ENCODE peak calls at places on chromosomes 13 and 19, in six cellular contexts. X is GM12878, R is GM12891, F is H1, S is K562, V is HepG2. M is an unnamed sample.

GRCh38 chr19:43774103-43774939 is 6.5 kb downstream of the KCNN4 start:
- DNase-seq in X (no peak), R (no peak), V (peak; percentile 63), S (peak; percentile 96), F (peak; percentile 84), M (no peak)

GRCh38 chr13:30877335-30877734 is 28.7 kb upstream of the MEDAG start:
- DNase-seq in F (no peak), R (no peak), V (no peak), S (no peak), X (no peak), M (no peak)

GRCh38 chr13:38399540-38399939 is 49.9 kb downstream of the UFM1 start:
- DNase-seq in S (no peak), V (no peak), F (no peak), X (no peak), R (no peak), M (no peak)

GRCh38 chr13:113400621-113401451 is 36.9 kb upstream of the GRTP1 start:
- DNase-seq in X (no peak), V (no peak), S (no peak), R (no peak), F (no peak), M (no peak)

GRCh38 chr19:4732680-4733114 is 9.1 kb upstream of the DPP9 start:
- DNase-seq in V (peak; percentile 63), F (peak; percentile 66), S (peak; percentile 71), R (peak; percentile 73), X (no peak), M (peak; percentile 65)

GRCh38 chr19:7772752-7773291 is 9.8 kb downstream of the CLEC4M start:
- DNase-seq in S (no peak), X (peak; percentile 68), V (no peak), F (no peak), R (no peak), M (no peak)

GRCh38 chr13:20359335-20359734 is 127.2 kb upstream of the GJB6 start:
- DNase-seq in V (peak; percentile 32), R (no peak), S (no peak), F (no peak), X (no peak), M (no peak)

GRCh38 chr13:113176292-113176691 is 17.8 kb downstream of the PROZ start:
- DNase-seq in X (no peak), S (no peak), V (no peak), R (no peak), F (no peak), M (no peak)

GRCh38 chr13:31638577-31638976 is 100.7 kb upstream of the RXFP2 start:
- DNase-seq in R (no peak), V (no peak), S (no peak), X (no peak), F (no peak), M (no peak)

GRCh38 chr13:114081761-114082681 is 50.4 kb downstream of the RASA3 start:
- DNase-seq in S (no peak), V (no peak), R (no peak), F (no peak), X (no peak), M (no peak)

GRCh38 chr19:41706741-41707501 is 1.5 kb upstream of the CEACAM5 start:
- DNase-seq in V (peak; percentile 64), F (peak; percentile 73), X (peak; percentile 3), S (peak; percentile 94), R (peak; percentile 82), M (peak; percentile 78)

GRCh38 chr13:27405521-27406134 is 18.8 kb upstream of the GTF3A start:
- DNase-seq in V (no peak), S (peak; percentile 17), X (no peak), F (no peak), R (no peak), M (no peak)

GRCh38 chr13:72181661-72182060 is 314.7 kb upstream of the DACH1 start:
- DNase-seq in S (no peak), V (no peak), X (no peak), F (no peak), R (no peak), M (no peak)

GRCh38 chr19:35153701-35154534 is 617 bp upstream of the FXYD5 start:
- DNase-seq in X (no peak), V (no peak), S (peak; percentile 78), F (peak; percentile 84), R (peak; percentile 80), M (peak; percentile 80)
- TF ChIP-seq TAF1 in X (no peak), V (no peak), S (no peak), F (no peak), R (no peak), M (no peak)

GRCh38 chr19:10566658-10567410 is 1.0 kb upstream of the KRI1 start:
- DNase-seq in X (peak; percentile 82), F (no peak), S (no peak), R (no peak), V (no peak), M (no peak)

GRCh38 chr19:10566408-10566657 is 523 bp upstream of the KRI1 start:
- DNase-seq in S (no peak), R (no peak), V (no peak), X (no peak), F (no peak), M (no peak)

GRCh38 chr19:10568444-10568825 is 344 bp downstream of the CDKN2D start:
- DNase-seq in F (peak; percentile 86), V (no peak), X (no peak), R (no peak), S (no peak), M (no peak)

GRCh38 chr19:10567696-10568443 is 909 bp downstream of the CDKN2D start:
- DNase-seq in V (no peak), F (no peak), X (no peak), S (no peak), R (no peak), M (no peak)

DNA sequence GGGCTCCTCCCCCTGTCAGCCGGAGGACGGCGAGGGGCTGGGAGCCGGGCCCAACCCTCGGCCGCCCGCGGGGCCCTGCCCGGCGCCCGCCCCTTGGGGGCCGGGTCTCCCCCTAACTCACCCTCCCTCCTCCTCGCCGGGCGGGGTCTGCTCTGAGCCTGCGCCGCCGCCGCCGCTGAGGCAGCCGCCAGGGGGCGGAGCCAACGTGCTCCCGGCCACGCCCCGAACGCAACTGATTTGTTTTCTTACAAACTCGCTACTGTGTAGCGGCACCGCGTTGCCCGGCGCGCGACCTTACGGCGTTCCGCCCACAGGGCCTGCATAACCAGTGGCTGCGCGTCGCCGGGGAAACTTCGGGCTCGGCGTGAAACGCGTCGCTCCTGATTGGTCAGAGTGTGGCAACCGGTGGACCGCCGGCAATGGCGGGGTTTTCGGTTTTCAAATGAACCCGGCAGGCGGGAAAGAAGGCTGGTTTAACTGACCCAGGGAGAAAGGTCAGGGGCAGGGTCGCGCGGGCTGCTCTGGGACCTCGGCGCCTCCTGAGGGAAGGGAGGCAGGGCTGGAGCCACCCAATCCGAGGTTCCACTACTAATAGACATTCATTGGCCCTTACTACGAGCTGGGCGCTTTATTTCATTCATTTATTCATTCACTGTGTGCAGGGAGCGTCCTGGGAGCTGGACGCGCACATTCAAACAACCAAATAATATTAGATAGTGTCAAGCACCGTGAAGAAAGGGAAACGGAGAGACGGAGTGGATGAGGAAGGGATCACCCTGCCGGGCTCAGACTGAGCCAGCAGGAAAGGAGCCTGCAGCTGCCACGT is at the start of gene CDKN2D:
- DNase-seq in F (peak; percentile 99), S (peak; percentile 91), X (peak; percentile 95), R (peak; percentile 90), V (peak; percentile 98), M (peak; percentile 91)
- TF ChIP-seq POLR2A in F (peak; percentile 64), S (peak; percentile 84), X (peak; percentile 76), R (no peak), V (peak; percentile 71), M (peak; percentile 50)

GRCh38 chr13:36329355-36329754 is 16.8 kb downstream of the SPART start:
- DNase-seq in F (no peak), R (no peak), V (no peak), X (no peak), S (no peak), M (no peak)

GRCh38 chr13:36328821-36329220 is 17.4 kb downstream of the SPART start:
- DNase-seq in R (no peak), X (no peak), S (no peak), V (no peak), F (no peak), M (no peak)

GRCh38 chr13:36337938-36338337 is 8.3 kb downstream of the SPART start:
- DNase-seq in R (no peak), F (no peak), V (no peak), X (no peak), S (no peak), M (no peak)

DNA sequence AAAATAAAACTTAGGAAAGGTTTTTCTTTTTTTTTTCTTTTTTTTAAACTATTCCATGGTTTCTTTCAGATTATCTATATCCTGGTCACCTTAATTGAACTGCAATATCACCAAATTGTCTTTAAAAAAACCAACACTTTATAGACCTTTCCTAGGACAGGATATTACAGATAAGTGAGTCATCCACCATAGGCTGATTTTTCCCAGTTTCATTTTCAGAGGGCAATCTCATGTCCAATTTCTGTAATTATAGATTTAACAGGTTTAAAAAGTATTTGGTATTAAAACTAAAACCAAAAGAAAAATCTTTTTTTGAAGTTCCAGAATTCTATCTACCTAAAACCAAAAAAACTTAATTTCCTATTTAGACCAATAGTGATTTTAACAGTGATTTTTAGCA is 13.2 kb downstream of the SPART start:
- DNase-seq in F (no peak), S (no peak), R (no peak), X (no peak), V (no peak), M (no peak)
- TF ChIP-seq TAF1 in F (no peak), S (no peak), R (no peak), X (no peak), V (no peak), M (no peak)

GRCh38 chr13:99085846-99086148 is 107.9 kb upstream of the DOCK9 start:
- DNase-seq in S (no peak), R (no peak), X (no peak), F (peak; percentile 66), V (no peak), M (no peak)

GRCh38 chr13:99086869-99087129 is 108.9 kb upstream of the DOCK9 start:
- DNase-seq in X (no peak), R (no peak), S (no peak), F (no peak), V (no peak), M (peak; percentile 19)

GRCh38 chr13:99086149-99086868 is 108.4 kb upstream of the DOCK9 start:
- DNase-seq in S (peak; percentile 77), F (peak; percentile 74), R (peak; percentile 62), V (no peak), X (no peak), M (peak; percentile 60)

GRCh38 chr13:99087954-99088491 is 110.2 kb upstream of the DOCK9 start:
- DNase-seq in X (no peak), S (no peak), V (no peak), R (peak; percentile 31), F (no peak), M (no peak)

DNA sequence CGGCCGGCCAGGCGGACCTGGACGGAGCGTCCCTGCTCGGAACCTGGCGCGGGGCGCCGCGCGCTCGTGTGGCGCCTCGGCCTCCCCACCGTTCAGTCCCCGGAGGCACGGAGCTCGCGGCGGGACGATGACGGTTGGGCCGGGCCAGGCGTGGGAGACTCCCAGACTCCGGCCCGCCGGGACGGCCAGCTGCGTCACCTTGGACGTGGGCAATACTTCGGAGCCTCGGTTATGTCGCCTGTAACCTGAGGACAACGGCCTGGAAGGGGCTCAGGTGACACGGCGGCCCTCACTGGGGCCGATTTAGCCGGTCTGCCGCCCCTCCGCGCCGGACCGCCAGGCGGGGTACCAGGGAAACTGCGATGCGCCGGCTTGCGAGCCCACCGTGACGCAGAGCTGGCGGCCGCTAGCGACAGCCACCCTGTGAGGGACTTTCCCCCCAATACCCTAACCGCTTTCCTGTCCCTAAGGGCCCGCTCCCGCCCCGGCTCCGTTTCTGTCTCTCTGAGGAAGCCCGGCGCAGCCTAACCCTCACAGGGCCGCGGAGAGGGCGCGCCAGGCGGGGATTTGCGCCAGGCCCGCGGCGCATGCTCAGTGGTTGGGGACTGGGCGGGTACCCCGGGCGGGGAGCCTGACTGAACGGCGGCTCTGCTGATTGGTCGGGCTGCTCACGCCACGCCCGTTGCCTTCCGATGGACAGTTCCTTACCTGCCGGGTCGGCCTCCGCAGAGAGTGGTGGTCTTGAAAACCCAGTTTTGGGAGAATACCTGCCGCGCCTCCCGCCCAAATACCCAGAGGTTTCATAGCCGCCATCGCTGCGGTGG is 109.5 kb upstream of the DOCK9 start:
- DNase-seq in R (peak; percentile 97), X (peak; percentile 36), S (peak; percentile 91), F (peak; percentile 95), V (peak; percentile 59), M (peak; percentile 96)
- TF ChIP-seq POLR2A in R (no peak), X (peak; percentile 69), S (peak; percentile 74), F (no peak), V (no peak), M (no peak)

M was measured in GM12892.